ENCODE peak calls at places on chromosomes 13 and 19, in six cellular contexts. C is OCI-LY7, N is MM.1S, F is IMR-90, Z is neural progenitor cell, O is mesenchymal stem cell. M is an unnamed sample.

GRCh38 chr19:35272122-35272715 is 3.5 kb downstream of the USF2 start:
- DNase-seq in N (no peak), O (no peak), F (no peak), C (no peak), Z (no peak), M (no peak)

GRCh38 chr13:109400625-109401257 is 385.6 kb downstream of the IRS2 start:
- DNase-seq in F (no peak), O (no peak), N (no peak), Z (peak), C (no peak), M (no peak)

GRCh38 chr19:13861714-13862531 is 15.0 kb upstream of the NANOS3 start:
- DNase-seq in C (peak), N (peak), Z (peak), F (peak), O (peak), M (peak)

GRCh38 chr19:51398096-51398704 is 7.8 kb upstream of the C19orf84 start:
- DNase-seq in C (peak), N (no peak), F (peak), Z (peak), O (peak), M (peak)

GRCh38 chr13:55534306-55534705 is 1606.4 kb upstream of the PRR20A start:
- DNase-seq in N (no peak), C (no peak), Z (no peak), O (no peak), F (no peak), M (no peak)

GRCh38 chr19:39174558-39175544 is 21.9 kb upstream of the NCCRP1 start:
- DNase-seq in O (no peak), N (no peak), Z (no peak), C (no peak), F (no peak), M (no peak)

GRCh38 chr13:92196566-92197256 is 798.3 kb downstream of the GPC5 start:
- DNase-seq in F (peak), N (no peak), Z (no peak), C (no peak), O (peak), M (no peak)

GRCh38 chr13:64278493-64278892 is 2862.8 kb upstream of the PCDH20 start:
- DNase-seq in O (peak), N (no peak), F (peak), C (no peak), Z (no peak), M (no peak)

GRCh38 chr19:8308891-8309291 is 733 bp upstream of the CD320 start:
- DNase-seq in F (no peak), O (no peak), N (no peak), C (no peak), Z (no peak), M (no peak)

GRCh38 chr13:110944121-110944967 is 29.5 kb upstream of the ANKRD10 start:
- DNase-seq in C (peak), O (peak), Z (peak), N (peak), F (peak), M (peak)

GRCh38 chr13:93505104-93505952 is 278.7 kb downstream of the GPC6 start:
- DNase-seq in Z (no peak), N (no peak), C (no peak), F (peak), O (peak), M (no peak)

GRCh38 chr19:33840783-33841182 is 44.1 kb downstream of the KCTD15 start:
- DNase-seq in Z (no peak), O (no peak), F (no peak), N (no peak), C (no peak), M (no peak)

GRCh38 chr13:27171244-27171829 is at the start of gene USP12:
- DNase-seq in Z (no peak), C (peak), O (peak), N (peak), F (peak), M (no peak)

GRCh38 chr19:40771101-40771539 is 4.2 kb upstream of the MIA start:
- DNase-seq in Z (no peak), C (peak), F (no peak), N (peak), O (no peak), M (peak)

GRCh38 chr13:46552302-46552680 is 679 bp upstream of the LRCH1 start:
- DNase-seq in C (no peak), N (no peak), O (no peak), F (no peak), Z (no peak), M (no peak)

GRCh38 chr13:43785681-43786471 is 896 bp downstream of the ENOX1 start:
- DNase-seq in N (peak), Z (peak), F (peak), C (peak), O (peak), M (no peak)

GRCh38 chr19:46847528-46847927 is 3.1 kb downstream of the AP2S1 start:
- DNase-seq in C (no peak), N (no peak), O (peak), Z (no peak), F (no peak), M (no peak)

GRCh38 chr13:103351035-103351828 is 285.0 kb upstream of the SLC10A2 start:
- DNase-seq in C (no peak), O (peak), Z (peak), F (no peak), N (no peak), M (no peak)

GRCh38 chr19:17755977-17756670 is 4.8 kb downstream of the FCHO1 start:
- DNase-seq in C (peak), O (peak), N (no peak), F (peak), Z (peak), M (peak)

GRCh38 chr13:21106089-21106488 is 44.7 kb upstream of the LATS2 start:
- DNase-seq in F (peak), O (peak), N (no peak), C (no peak), Z (no peak), M (no peak)

GRCh38 chr13:108486096-108486495 is 143.3 kb upstream of the MYO16 start:
- DNase-seq in O (no peak), N (no peak), F (no peak), C (no peak), Z (no peak), M (no peak)

GRCh38 chr13:36998624-36999041 is 507 bp downstream of the ALG5 start:
- DNase-seq in N (peak), C (peak), Z (peak), O (peak), F (no peak), M (peak)

GRCh38 chr19:18470153-18470552 is 32.2 kb upstream of the ISYNA1 start:
- DNase-seq in N (no peak), F (no peak), C (peak), O (no peak), Z (peak), M (peak)

GRCh38 chr13:44854264-44855060 is 134.8 kb downstream of the NUFIP1 start:
- DNase-seq in Z (peak), F (peak), N (no peak), O (no peak), C (no peak), M (no peak)

GRCh38 chr13:41458939-41459753 is 1.8 kb downstream of the RGCC start:
- DNase-seq in C (peak), Z (peak), O (peak), N (peak), F (peak), M (peak)

GRCh38 chr19:45161715-45162463 is 1.1 kb upstream of the NKPD1 start:
- DNase-seq in N (no peak), O (peak), Z (peak), F (peak), C (no peak), M (no peak)

GRCh38 chr13:108269601-108270328 is at the start of gene TNFSF13B:
- DNase-seq in F (peak), Z (peak), C (peak), N (peak), O (peak), M (peak)

GRCh38 chr19:41870401-41870873 is 6.6 kb upstream of the CD79A start:
- DNase-seq in N (no peak), O (peak), Z (no peak), F (peak), C (no peak), M (no peak)

GRCh38 chr13:92573467-92574057 is 653.0 kb upstream of the GPC6 start:
- DNase-seq in C (no peak), Z (peak), N (peak), F (peak), O (peak), M (peak)

GRCh38 chr13:26629260-26629659 is 71.8 kb downstream of the WASF3 start:
- DNase-seq in N (no peak), C (peak), O (no peak), Z (no peak), F (no peak), M (no peak)

GRCh38 chr19:46173886-46174475 is 25.9 kb downstream of the IGFL2 start:
- DNase-seq in N (no peak), Z (no peak), O (no peak), F (no peak), C (no peak), M (no peak)

GRCh38 chr19:55251296-55252081 is 7.3 kb downstream of the PPP6R1 start:
- DNase-seq in O (peak), Z (no peak), N (no peak), F (peak), C (peak), M (peak)

GRCh38 chr13:68304287-68304893 is 1074.3 kb upstream of the PCDH9 start:
- DNase-seq in O (peak), C (peak), F (no peak), Z (peak), N (peak), M (peak)

GRCh38 chr13:80048802-80049201 is 292.1 kb downstream of the SPRY2 start:
- DNase-seq in N (peak), C (peak), F (peak), Z (peak), O (peak), M (peak)

GRCh38 chr13:110245421-110245899 is 61.5 kb downstream of the COL4A1 start:
- DNase-seq in O (peak), F (peak), Z (no peak), N (no peak), C (no peak), M (no peak)

GRCh38 chr19:38710928-38711725 is 33.1 kb downstream of the CAPN12 start:
- DNase-seq in N (no peak), F (no peak), O (peak), Z (no peak), C (no peak), M (no peak)

GRCh38 chr19:51637362-51637978 is 7.3 kb upstream of the SIGLEC5 start:
- DNase-seq in Z (no peak), N (no peak), C (peak), F (no peak), O (peak), M (peak)

GRCh38 chr13:49240017-49240416 is 7.7 kb upstream of the CDADC1 start:
- DNase-seq in F (peak), N (peak), Z (peak), O (peak), C (peak), M (peak)

GRCh38 chr13:71806885-71807284 is 60.1 kb downstream of the DACH1 start:
- DNase-seq in O (no peak), C (no peak), Z (no peak), N (no peak), F (no peak), M (no peak)

GRCh38 chr19:4108767-4109625 is 14.9 kb downstream of the MAP2K2 start:
- DNase-seq in F (no peak), O (no peak), C (no peak), Z (no peak), N (no peak), M (no peak)
- H2AFZ ChIP-seq in F (no peak), O (no peak), C (no peak), Z (no peak), N (no peak), M (no peak)

GRCh38 chr13:33617055-33617454 is 200.9 kb upstream of the RFC3 start:
- DNase-seq in Z (no peak), C (no peak), N (no peak), O (no peak), F (no peak), M (no peak)
- H3K27ac ChIP-seq in Z (no peak), C (no peak), N (no peak), O (no peak), F (no peak), M (no peak)

DNA sequence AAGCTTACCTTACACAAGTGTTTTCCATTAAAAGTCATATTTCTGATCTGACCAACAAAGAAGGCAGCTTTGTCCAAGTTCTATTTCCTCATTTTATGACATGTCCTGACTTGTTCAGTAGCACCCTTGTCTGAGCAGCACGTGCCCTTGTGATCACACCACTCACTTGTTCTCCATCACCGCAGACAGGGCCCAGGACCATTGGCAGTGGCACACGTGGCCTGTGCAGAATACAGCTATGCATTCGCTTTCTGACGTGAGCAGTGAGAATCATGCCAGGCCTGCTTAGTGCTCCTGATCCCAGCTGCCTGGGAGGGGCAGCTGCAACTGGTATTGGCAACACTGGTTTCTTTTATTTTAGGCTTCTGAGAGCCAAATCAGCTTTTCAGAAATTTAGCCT is 134.2 kb downstream of the FRY start:
- DNase-seq in O (no peak), F (no peak), N (no peak), C (no peak), Z (no peak), M (no peak)
- H2AFZ ChIP-seq in O (no peak), F (peak), N (no peak), C (no peak), Z (no peak), M (no peak)

GRCh38 chr19:2336528-2337328 is 8.2 kb downstream of the SPPL2B start:
- DNase-seq in Z (no peak), O (no peak), C (no peak), N (no peak), F (no peak), M (no peak)
- H3K27ac ChIP-seq in Z (peak), O (no peak), C (no peak), N (no peak), F (no peak), M (no peak)

DNA sequence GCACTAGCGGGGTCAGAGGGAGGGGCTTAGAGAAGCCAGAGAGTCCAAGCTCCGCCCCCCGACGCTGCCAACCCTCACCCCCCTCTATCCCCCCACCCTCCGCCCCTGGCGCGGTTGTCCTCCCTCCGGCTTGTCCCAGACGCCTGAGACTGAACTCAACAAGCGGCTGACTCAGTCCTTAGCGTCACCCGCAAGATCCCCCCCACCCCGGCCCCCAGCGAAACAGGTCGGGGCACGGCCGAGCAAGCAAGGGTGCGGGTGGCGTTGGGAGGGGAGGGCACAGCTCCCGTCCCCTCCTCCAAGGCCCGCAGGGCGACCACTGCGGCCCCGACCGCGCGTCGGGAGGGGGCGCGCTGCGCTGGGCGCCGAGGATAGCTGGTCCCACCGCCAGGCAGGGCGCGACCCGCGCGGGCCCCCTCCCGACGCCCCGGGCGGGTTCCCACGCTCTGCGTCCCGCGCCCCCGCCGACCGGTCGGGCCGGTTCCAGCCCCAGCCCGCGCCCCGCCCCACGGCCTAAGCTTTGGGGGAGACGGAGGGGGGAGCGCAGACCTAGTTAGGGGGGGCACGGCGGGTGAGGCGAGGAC is 5.3 kb downstream of the NOTCH3 start:
- DNase-seq in F (peak), Z (peak), C (no peak), N (no peak), O (peak), M (no peak)
- H2AFZ ChIP-seq in F (peak), Z (no peak), C (no peak), N (no peak), O (no peak), M (no peak)

GRCh38 chr19:11355160-11356073 is at the start of gene PLPPR2:
- DNase-seq in Z (peak), N (peak), C (peak), O (peak), F (peak), M (no peak)
- H3K27ac ChIP-seq in Z (no peak), N (no peak), C (no peak), O (no peak), F (peak), M (no peak)

GRCh38 chr13:24648271-24648670 is 31.9 kb upstream of the ATP12A start:
- DNase-seq in Z (no peak), C (no peak), F (no peak), O (no peak), N (no peak), M (no peak)

GRCh38 chr13:24649685-24650038 is 30.5 kb upstream of the ATP12A start:
- DNase-seq in C (no peak), O (no peak), N (no peak), Z (no peak), F (no peak), M (no peak)

GRCh38 chr13:24650157-24650556 is 30.1 kb upstream of the ATP12A start:
- DNase-seq in N (no peak), F (peak), C (no peak), O (no peak), Z (no peak), M (no peak)

GRCh38 chr13:24651718-24652345 is 28.4 kb upstream of the ATP12A start:
- DNase-seq in Z (no peak), F (no peak), N (no peak), O (no peak), C (no peak), M (no peak)

GRCh38 chr13:24648983-24649684 is 31.1 kb upstream of the ATP12A start:
- DNase-seq in O (no peak), C (peak), Z (no peak), N (no peak), F (no peak), M (no peak)
- H2AFZ ChIP-seq in O (no peak), C (peak), Z (peak), N (no peak), F (peak), M (no peak)

GRCh38 chr19:16581145-16581970 is 9.1 kb upstream of the SLC35E1 start:
- DNase-seq in N (no peak), Z (no peak), F (no peak), C (no peak), O (no peak), M (peak)

GRCh38 chr19:16581971-16582343 is 9.7 kb upstream of the SLC35E1 start:
- DNase-seq in F (peak), C (no peak), O (no peak), Z (no peak), N (no peak), M (no peak)

GRCh38 chr19:16576690-16577530 is 4.7 kb upstream of the SLC35E1 start:
- DNase-seq in F (no peak), Z (no peak), N (no peak), C (no peak), O (no peak), M (no peak)

GRCh38 chr19:16577531-16578052 is 5.4 kb upstream of the SLC35E1 start:
- DNase-seq in O (no peak), F (no peak), C (no peak), Z (no peak), N (no peak), M (no peak)

DNA sequence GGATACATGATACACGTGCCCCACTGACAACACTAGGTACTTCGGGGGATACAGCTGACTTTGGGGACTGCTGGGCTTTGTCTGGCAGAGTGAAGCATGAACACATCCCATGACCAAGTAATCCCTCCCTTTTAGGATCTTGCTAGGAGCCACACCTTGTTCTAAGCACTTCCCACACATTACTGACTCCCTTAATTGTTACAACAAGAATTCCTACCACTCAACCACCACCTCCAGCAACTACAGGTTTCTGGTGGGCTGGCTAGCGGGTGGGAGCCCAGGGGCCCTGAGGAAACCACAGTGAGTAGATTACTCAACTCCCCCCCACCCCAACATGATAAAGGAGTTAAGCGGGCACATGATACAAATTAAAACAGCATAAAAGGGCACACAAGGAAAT is 7.2 kb upstream of the SLC35E1 start:
- DNase-seq in N (no peak), O (no peak), F (no peak), C (no peak), Z (no peak), M (no peak)
- H3K27ac ChIP-seq in N (no peak), O (no peak), F (no peak), C (no peak), Z (no peak), M (peak)

DNA sequence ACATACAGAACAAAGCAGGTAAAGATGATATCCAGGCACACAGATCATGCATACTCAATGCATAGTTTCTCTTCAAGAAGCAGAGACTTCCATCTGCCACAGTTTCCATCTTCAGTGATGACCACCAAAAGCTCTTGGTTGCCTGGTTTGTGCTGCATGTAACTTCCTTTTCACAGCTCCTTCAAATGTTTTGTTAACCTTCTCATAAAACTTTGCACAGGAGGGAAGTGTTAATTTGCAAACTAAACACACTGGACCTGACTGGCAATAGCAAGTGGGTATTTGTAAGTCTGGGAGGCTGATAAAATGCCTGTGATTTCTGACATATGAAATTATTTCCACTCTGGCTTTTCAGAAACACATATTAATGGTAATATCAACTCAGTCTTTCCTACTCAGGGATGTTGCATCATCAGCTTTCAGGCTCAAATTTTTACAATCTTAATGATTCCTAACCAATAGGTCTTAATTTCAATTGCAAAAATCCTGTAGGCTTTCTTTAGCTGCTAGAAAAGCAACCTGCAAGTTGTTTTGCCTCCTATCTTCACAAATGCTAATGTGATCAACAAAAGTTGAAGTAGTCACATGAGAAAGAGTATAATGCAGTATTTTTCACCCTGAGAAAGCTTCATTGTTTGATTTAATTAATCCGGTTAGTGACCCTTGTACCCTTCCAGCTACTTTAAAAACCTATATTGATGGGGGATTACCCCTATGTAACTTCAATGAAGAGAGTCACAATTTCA is 575.6 kb downstream of the DIAPH3 start:
- DNase-seq in N (no peak), O (no peak), F (no peak), Z (peak), C (no peak), M (no peak)
- H2AFZ ChIP-seq in N (no peak), O (no peak), F (no peak), Z (no peak), C (no peak), M (no peak)

GRCh38 chr13:32265726-32266125 is 49.4 kb downstream of the ZAR1L start:
- DNase-seq in F (no peak), O (no peak), N (no peak), C (no peak), Z (no peak), M (no peak)
- H3K27ac ChIP-seq in F (no peak), O (no peak), N (no peak), C (no peak), Z (no peak), M (no peak)

M was measured in Karpas-422.